ENCODE peak calls at places on chromosomes 3 and 15, in ten cellular contexts. I is A673, K is astrocyte, U is mucosa of descending colon, H is uterus, G is breast epithelium, P is heart right ventricle, S is K562, Y is stomach, L is small intestine. M is an unnamed sample. For H3K4me1 and H3K9me3, the result is how much of the 10 kb centered on the place peaks cover.

GRCh38 chr15:37847776-37848175 is 86.7 kb upstream of the TMCO5A start:
- DNase-seq in I (no peak), K (no peak), U (no peak), H (no peak), G (no peak), P (no peak), S (no peak), Y (no peak), L (no peak), M (no peak)

GRCh38 chr3:30438121-30438520 is 168.3 kb upstream of the TGFBR2 start:
- DNase-seq in I (no peak), K (no peak), U (no peak), H (no peak), G (no peak), P (no peak), S (no peak), Y (no peak), L (no peak), M (no peak)

GRCh38 chr15:74954515-74954914 is 2.1 kb downstream of the RPP25 start:
- DNase-seq in I (peak), K (peak), U (no peak), H (no peak), G (no peak), P (no peak), S (peak), Y (no peak), L (peak), M (no peak)

GRCh38 chr15:80584561-80584964 is 110.5 kb upstream of the ABHD17C start:
- DNase-seq in I (no peak), K (no peak), U (no peak), H (no peak), G (no peak), P (no peak), S (no peak), Y (peak), L (no peak), M (no peak)

GRCh38 chr3:120459196-120459595 is 8.4 kb upstream of the FSTL1 start:
- DNase-seq in I (no peak), K (no peak), U (no peak), H (no peak), G (no peak), P (no peak), S (no peak), Y (no peak), L (no peak), M (no peak)

GRCh38 chr15:66936115-66936863 is 129.1 kb upstream of the SMAD3 start:
- DNase-seq in I (no peak), K (no peak), U (peak), H (peak), G (no peak), P (peak), S (no peak), Y (no peak), L (no peak), M (no peak)

GRCh38 chr3:15014606-15015328 is 50.3 kb downstream of the MRPS25 start:
- DNase-seq in I (no peak), K (no peak), U (no peak), H (no peak), G (no peak), P (no peak), S (no peak), Y (no peak), L (no peak), M (no peak)

GRCh38 chr3:157373783-157374182 is 62.9 kb upstream of the PTX3 start:
- DNase-seq in I (peak), K (peak), U (no peak), H (no peak), G (no peak), P (no peak), S (no peak), Y (no peak), L (no peak), M (no peak)

GRCh38 chr15:44710236-44711088 is 661 bp downstream of the PATL2 start:
- DNase-seq in I (no peak), K (peak), U (peak), H (peak), G (no peak), P (peak), S (peak), Y (peak), L (peak), M (no peak)

GRCh38 chr3:178297204-178297603 is 239.0 kb upstream of the KCNMB2 start:
- DNase-seq in I (no peak), K (no peak), U (no peak), H (peak), G (no peak), P (peak), S (no peak), Y (no peak), L (no peak), M (no peak)

GRCh38 chr3:188262913-188263683 is 109.1 kb downstream of the LPP start:
- DNase-seq in I (peak), K (peak), U (no peak), H (peak), G (no peak), P (peak), S (no peak), Y (no peak), L (peak), M (peak)

GRCh38 chr15:82186748-82187415 is 75.7 kb downstream of the EFL1 start:
- DNase-seq in I (no peak), K (no peak), U (no peak), H (no peak), G (no peak), P (no peak), S (no peak), Y (no peak), L (no peak), M (no peak)

GRCh38 chr3:31980530-31981205 is 394 bp downstream of the OSBPL10 start:
- DNase-seq in I (peak), K (peak), U (peak), H (peak), G (peak), P (peak), S (no peak), Y (peak), L (peak), M (peak)

GRCh38 chr3:175422744-175423143 is 563.6 kb downstream of the NAALADL2 start:
- DNase-seq in I (no peak), K (no peak), U (no peak), H (no peak), G (no peak), P (no peak), S (no peak), Y (no peak), L (no peak), M (no peak)

GRCh38 chr3:49910409-49911123 is 6.9 kb upstream of the MST1R start:
- DNase-seq in I (no peak), K (no peak), U (no peak), H (no peak), G (no peak), P (no peak), S (no peak), Y (no peak), L (no peak), M (no peak)

GRCh38 chr3:37542286-37542685 is 319.4 kb upstream of the CTDSPL start:
- DNase-seq in I (no peak), K (no peak), U (no peak), H (no peak), G (no peak), P (no peak), S (no peak), Y (no peak), L (no peak), M (no peak)

GRCh38 chr3:137020315-137020714 is 62.5 kb downstream of the IL20RB start:
- DNase-seq in I (no peak), K (no peak), U (no peak), H (no peak), G (no peak), P (no peak), S (no peak), Y (no peak), L (no peak), M (no peak)

GRCh38 chr15:68442041-68442440 is 10.1 kb upstream of the ITGA11 start:
- DNase-seq in I (no peak), K (no peak), U (no peak), H (peak), G (no peak), P (no peak), S (no peak), Y (no peak), L (no peak), M (no peak)

GRCh38 chr3:51139616-51140015 is 245.5 kb upstream of the MANF start:
- DNase-seq in I (no peak), K (no peak), U (no peak), H (no peak), G (peak), P (no peak), S (no peak), Y (no peak), L (no peak), M (no peak)

GRCh38 chr3:14295777-14296176 is 106.6 kb upstream of the SLC6A6 start:
- DNase-seq in I (no peak), K (no peak), U (no peak), H (no peak), G (no peak), P (no peak), S (no peak), Y (no peak), L (peak), M (no peak)

GRCh38 chr3:42192334-42193200 is 73.4 kb downstream of the CCK start:
- DNase-seq in I (no peak), K (peak), U (no peak), H (no peak), G (no peak), P (no peak), S (no peak), Y (no peak), L (no peak), M (no peak)

GRCh38 chr3:30598663-30599545 is 7.5 kb upstream of the TGFBR2 start:
- DNase-seq in I (no peak), K (no peak), U (no peak), H (no peak), G (no peak), P (no peak), S (no peak), Y (no peak), L (no peak), M (no peak)

GRCh38 chr15:47885921-47886320 is 168.6 kb downstream of the SEMA6D start:
- DNase-seq in I (peak), K (peak), U (no peak), H (no peak), G (no peak), P (no peak), S (no peak), Y (no peak), L (no peak), M (no peak)

GRCh38 chr3:50652709-50653108 is 22.0 kb upstream of the DOCK3 start:
- DNase-seq in I (no peak), K (no peak), U (peak), H (no peak), G (no peak), P (peak), S (peak), Y (peak), L (peak), M (no peak)

GRCh38 chr3:148131990-148132638 is 565.6 kb upstream of the AGTR1 start:
- DNase-seq in I (no peak), K (peak), U (no peak), H (no peak), G (no peak), P (no peak), S (no peak), Y (no peak), L (no peak), M (no peak)

GRCh38 chr15:43483306-43484128 is 9.4 kb downstream of the TP53BP1 start:
- DNase-seq in I (peak), K (no peak), U (no peak), H (no peak), G (no peak), P (no peak), S (no peak), Y (no peak), L (peak), M (no peak)

GRCh38 chr3:71011565-71012287 is 571.8 kb downstream of the FOXP1 start:
- DNase-seq in I (no peak), K (peak), U (no peak), H (no peak), G (no peak), P (no peak), S (no peak), Y (no peak), L (peak), M (no peak)

GRCh38 chr3:171347017-171347979 is 112.9 kb downstream of the TNIK start:
- DNase-seq in I (peak), K (peak), U (no peak), H (no peak), G (no peak), P (no peak), S (no peak), Y (no peak), L (peak), M (no peak)

GRCh38 chr3:72299321-72299802 is 514.4 kb upstream of the PROK2 start:
- DNase-seq in I (no peak), K (peak), U (no peak), H (peak), G (no peak), P (no peak), S (no peak), Y (no peak), L (no peak), M (no peak)

GRCh38 chr3:108406063-108406660 is 104.2 kb downstream of the MYH15 start:
- DNase-seq in I (no peak), K (no peak), U (no peak), H (no peak), G (no peak), P (no peak), S (no peak), Y (no peak), L (no peak), M (no peak)

GRCh38 chr15:63232400-63232799 is 43.0 kb downstream of the RAB8B start:
- DNase-seq in I (peak), K (no peak), U (no peak), H (no peak), G (no peak), P (no peak), S (no peak), Y (no peak), L (no peak), M (no peak)

GRCh38 chr3:153783106-153783505 is 338.1 kb upstream of the ARHGEF26 start:
- DNase-seq in I (peak), K (no peak), U (no peak), H (no peak), G (no peak), P (peak), S (no peak), Y (no peak), L (no peak), M (no peak)

GRCh38 chr15:57306944-57307411 is 69.3 kb upstream of the CGNL1 start:
- DNase-seq in I (no peak), K (no peak), U (no peak), H (no peak), G (no peak), P (no peak), S (no peak), Y (no peak), L (no peak), M (no peak)

GRCh38 chr15:91948001-91948608 is 94.6 kb downstream of the SLCO3A1 start:
- DNase-seq in I (no peak), K (peak), U (no peak), H (no peak), G (peak), P (peak), S (no peak), Y (peak), L (peak), M (no peak)

GRCh38 chr15:58762731-58763130 is 8.4 kb upstream of the MINDY2 start:
- DNase-seq in I (no peak), K (no peak), U (no peak), H (no peak), G (no peak), P (no peak), S (no peak), Y (no peak), L (no peak), M (no peak)

GRCh38 chr15:99106417-99107220 is 1.7 kb downstream of the SYNM start:
- DNase-seq in I (no peak), K (no peak), U (peak), H (no peak), G (no peak), P (peak), S (no peak), Y (no peak), L (peak), M (no peak)

GRCh38 chr3:143002083-143002712 is 828 bp downstream of the U2SURP start:
- DNase-seq in I (peak), K (peak), U (no peak), H (no peak), G (no peak), P (no peak), S (peak), Y (no peak), L (peak), M (peak)

GRCh38 chr15:79221696-79222095 is 60.8 kb upstream of the ANKRD34C start:
- DNase-seq in I (no peak), K (no peak), U (no peak), H (no peak), G (no peak), P (no peak), S (no peak), Y (no peak), L (no peak), M (no peak)

GRCh38 chr15:80194914-80195313 is 42.1 kb downstream of the FAH start:
- DNase-seq in I (no peak), K (no peak), U (no peak), H (no peak), G (no peak), P (no peak), S (no peak), Y (no peak), L (no peak), M (peak)

GRCh38 chr3:63970596-63971468 is 52.5 kb downstream of the PSMD6 start:
- DNase-seq in I (no peak), K (peak), U (peak), H (no peak), G (no peak), P (no peak), S (no peak), Y (no peak), L (no peak), M (peak)

GRCh38 chr3:63967675-63968611 is 55.4 kb downstream of the PSMD6 start:
- DNase-seq in I (no peak), K (peak), U (peak), H (peak), G (no peak), P (peak), S (no peak), Y (no peak), L (peak), M (peak)

GRCh38 chr3:63972196-63972595 is 51.1 kb downstream of the PSMD6 start:
- DNase-seq in I (no peak), K (peak), U (no peak), H (no peak), G (no peak), P (no peak), S (no peak), Y (no peak), L (no peak), M (no peak)

GRCh38 chr3:63968612-63969350 is 54.5 kb downstream of the PSMD6 start:
- DNase-seq in I (no peak), K (peak), U (no peak), H (no peak), G (no peak), P (no peak), S (no peak), Y (no peak), L (peak), M (no peak)

GRCh38 chr3:63969866-63970265 is 53.4 kb downstream of the PSMD6 start:
- DNase-seq in I (no peak), K (no peak), U (no peak), H (no peak), G (no peak), P (no peak), S (no peak), Y (no peak), L (no peak), M (no peak)
- H3K4me3 ChIP-seq in I (no peak), K (no peak), U (no peak), H (no peak), G (no peak), P (no peak), S (no peak), Y (no peak), L (no peak), M (no peak)

DNA sequence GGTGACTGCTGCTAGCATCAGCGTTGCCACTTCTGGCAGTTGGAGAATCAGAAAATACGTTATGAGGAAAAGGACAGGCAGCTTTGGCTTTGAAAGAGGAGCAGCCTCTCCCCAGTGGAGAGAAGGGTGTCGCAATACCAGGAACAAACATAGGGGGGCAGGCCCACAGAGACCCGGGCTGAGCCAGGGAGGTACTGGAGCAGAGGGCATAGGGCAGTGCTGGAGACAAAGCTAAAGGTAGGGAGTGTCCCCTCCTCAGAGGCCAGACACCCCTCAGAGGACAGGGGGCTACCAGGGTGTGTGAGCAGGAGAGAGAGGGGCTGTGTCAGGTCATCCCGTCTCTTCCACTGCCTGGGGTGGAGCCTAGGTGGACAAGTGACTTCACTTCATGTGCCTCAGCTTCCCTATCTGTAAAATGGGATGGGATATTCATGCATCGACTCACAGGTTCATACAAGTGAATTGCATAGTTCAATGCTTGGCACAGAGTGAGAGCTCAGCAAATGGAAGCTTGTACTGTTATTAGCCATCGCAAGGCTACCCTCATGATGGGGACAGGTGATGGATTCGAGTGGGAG is 49.7 kb upstream of the LIMD1 start:
- DNase-seq in I (no peak), K (no peak), U (no peak), H (no peak), G (no peak), P (no peak), S (peak), Y (no peak), L (no peak), M (no peak)
- H3K4me1 ChIP-seq in I (under half), K (under half), U (under half), H (under half), G (under half), P (half or more), S (under half), Y (under half), L (under half), M (under half)

GRCh38 chr15:20367093-20367492 is 174.5 kb downstream of the GOLGA6L6 start:
- DNase-seq in I (no peak), K (no peak), U (no peak), H (no peak), G (no peak), P (no peak), S (no peak), Y (no peak), L (no peak), M (no peak)
- H3K9me3 ChIP-seq in I (half or more), K (under half), U (under half), H (under half), G (under half), P (under half), S (under half), Y (under half), L (under half), M (under half)

GRCh38 chr15:83582386-83582785 is 71.5 kb upstream of the ADAMTSL3 start:
- DNase-seq in I (no peak), K (peak), U (no peak), H (no peak), G (no peak), P (no peak), S (no peak), Y (no peak), L (no peak), M (no peak)
- H3K4me3 ChIP-seq in I (no peak), K (no peak), U (no peak), H (no peak), G (no peak), P (no peak), S (no peak), Y (no peak), L (no peak), M (no peak)

DNA sequence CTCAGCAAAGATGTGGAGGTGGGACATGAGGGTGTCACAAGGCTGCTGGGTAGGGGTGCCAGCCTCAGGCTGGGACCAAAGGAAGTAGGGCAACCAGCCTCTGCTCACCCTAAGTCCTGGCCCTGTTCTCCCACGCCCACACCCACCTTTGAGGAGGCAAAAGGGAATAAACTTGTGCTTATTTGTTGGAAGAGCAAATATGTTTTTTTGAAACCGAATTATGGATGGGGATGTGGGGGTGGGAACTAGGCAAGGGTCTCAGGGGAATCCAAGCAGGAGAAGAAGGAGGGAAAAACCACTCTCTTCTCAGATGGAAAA is 10.4 kb downstream of the BHLHE40 start:
- DNase-seq in I (no peak), K (no peak), U (no peak), H (no peak), G (no peak), P (no peak), S (no peak), Y (no peak), L (no peak), M (no peak)
- H3K4me1 ChIP-seq in I (under half), K (under half), U (under half), H (under half), G (under half), P (half or more), S (half or more), Y (half or more), L (under half), M (under half)

GRCh38 chr15:46502668-46503067 is 867.8 kb downstream of the SQOR start:
- DNase-seq in I (peak), K (no peak), U (no peak), H (no peak), G (no peak), P (no peak), S (no peak), Y (no peak), L (no peak), M (no peak)
- H3K9me3 ChIP-seq in I (under half), K (under half), U (under half), H (under half), G (under half), P (under half), S (under half), Y (under half), L (under half), M (under half)